ENCODE peak calls at places on chromosomes 5 and 9, in ten cellular contexts. Y, V, L, K, G, M, J, C, W and H are unnamed samples.
A peak's percentile ranks its signal among the peaks of the same experiment; 100 is the strongest.

GRCh38 chr5:66307647-66308257 is 163.7 kb downstream of the SREK1 start:
- DNase-seq in K (peak; percentile 80), V (no peak), L (no peak), M (peak; percentile 81), Y (peak; percentile 87), W (no peak), J (no peak), C (no peak), G (peak; percentile 52), H (peak; percentile 70)

GRCh38 chr5:65032250-65032649 is 263.5 kb downstream of the CWC27 start:
- DNase-seq in V (peak; percentile 50), C (no peak), G (no peak), K (peak; percentile 97), Y (peak; percentile 99), L (no peak), W (peak; percentile 20), M (peak; percentile 75), J (no peak), H (peak; percentile 89)

GRCh38 chr9:132873403-132873802 is 4.7 kb downstream of the AK8 start:
- DNase-seq in L (no peak), J (no peak), W (no peak), V (no peak), Y (no peak), G (no peak), M (no peak), K (no peak), C (no peak), H (no peak)

GRCh38 chr5:128327973-128328372 is 210.1 kb downstream of the FBN2 start:
- DNase-seq in C (no peak), Y (no peak), K (no peak), W (no peak), G (no peak), M (no peak), L (no peak), V (no peak), J (no peak), H (no peak)

GRCh38 chr5:169591636-169592035 is 8.1 kb downstream of the SPDL1 start:
- DNase-seq in L (no peak), C (no peak), W (no peak), Y (peak; percentile 81), K (peak; percentile 25), J (no peak), V (no peak), M (no peak), G (no peak), H (peak; percentile 47)

GRCh38 chr9:105385372-105385985 is 62.4 kb upstream of the FSD1L start:
- DNase-seq in K (no peak), W (peak; percentile 16), Y (peak; percentile 43), L (peak; percentile 36), C (no peak), G (no peak), V (no peak), J (no peak), M (no peak), H (no peak)

GRCh38 chr9:127452481-127453092 is 1.3 kb downstream of the LRSAM1 start:
- DNase-seq in L (peak; percentile 70), C (no peak), M (peak; percentile 22), Y (peak; percentile 82), W (no peak), G (no peak), J (no peak), V (no peak), K (peak; percentile 43), H (no peak)

GRCh38 chr9:38732849-38733248 is 12.9 kb upstream of the FAM240B start:
- DNase-seq in V (no peak), Y (no peak), C (no peak), G (no peak), W (no peak), M (no peak), K (no peak), L (no peak), J (no peak), H (no peak)

GRCh38 chr5:15968994-15969393 is 210.6 kb downstream of the MARCHF11 start:
- DNase-seq in K (no peak), J (no peak), Y (no peak), W (no peak), M (no peak), L (no peak), V (no peak), G (no peak), C (no peak), H (no peak)

GRCh38 chr5:31303688-31304087 is 110.2 kb downstream of the CDH6 start:
- DNase-seq in W (no peak), K (no peak), V (no peak), J (no peak), G (no peak), C (no peak), Y (no peak), L (no peak), M (no peak), H (no peak)

GRCh38 chr5:398475-399295 is 44.3 kb upstream of the EXOC3 start:
- DNase-seq in K (no peak), Y (no peak), V (no peak), G (no peak), W (no peak), J (peak; percentile 62), L (peak; percentile 15), C (no peak), M (no peak), H (no peak)

GRCh38 chr9:32395483-32396216 is 11.2 kb downstream of the ACO1 start:
- DNase-seq in W (peak; percentile 72), Y (peak; percentile 96), J (no peak), L (peak; percentile 65), C (no peak), G (no peak), V (peak; percentile 6), M (peak; percentile 95), K (peak; percentile 96), H (peak; percentile 89)

GRCh38 chr9:123000371-123001068 is 32.9 kb upstream of the GPR21 start:
- DNase-seq in M (peak; percentile 52), K (no peak), V (no peak), Y (peak; percentile 29), C (no peak), L (no peak), W (no peak), J (no peak), G (no peak), H (no peak)

GRCh38 chr9:95772320-95773060 is 103.0 kb upstream of the ERCC6L2 start:
- DNase-seq in G (no peak), V (no peak), Y (peak; percentile 72), C (no peak), K (peak; percentile 94), M (no peak), L (peak; percentile 45), W (peak; percentile 30), J (no peak), H (peak; percentile 88)

GRCh38 chr5:68041293-68041692 is 174.3 kb upstream of the PIK3R1 start:
- DNase-seq in C (no peak), W (no peak), J (no peak), L (no peak), V (no peak), Y (no peak), G (no peak), K (no peak), M (no peak), H (no peak)

GRCh38 chr9:132220069-132220468 is 58.2 kb downstream of the NTNG2 start:
- DNase-seq in W (no peak), M (no peak), L (no peak), Y (no peak), V (no peak), C (no peak), K (no peak), J (no peak), G (no peak), H (no peak)

GRCh38 chr5:59003124-59003523 is 420.2 kb downstream of the RAB3C start:
- DNase-seq in L (no peak), G (no peak), C (no peak), V (no peak), M (no peak), K (no peak), Y (no peak), J (no peak), W (no peak), H (no peak)

GRCh38 chr9:136527721-136528710 is 17.8 kb downstream of the NOTCH1 start:
- DNase-seq in V (no peak), G (peak; percentile 89), W (no peak), L (no peak), M (peak; percentile 52), Y (no peak), C (no peak), J (no peak), K (no peak), H (peak; percentile 35)

GRCh38 chr5:136073714-136074113 is 44.9 kb downstream of the TGFBI start:
- DNase-seq in J (no peak), K (no peak), V (no peak), Y (no peak), W (no peak), M (no peak), C (no peak), L (no peak), G (no peak), H (no peak)

GRCh38 chr9:100437860-100438805 is 11.2 kb downstream of the MSANTD3 start:
- DNase-seq in V (peak; percentile 44), Y (peak; percentile 86), G (peak; percentile 39), J (peak; percentile 86), L (peak; percentile 72), C (peak; percentile 65), K (peak; percentile 84), W (peak; percentile 53), M (peak; percentile 90), H (peak; percentile 82)

GRCh38 chr5:177350776-177351391 is 584 bp downstream of the LMAN2 start:
- DNase-seq in V (no peak), C (no peak), L (no peak), J (no peak), W (no peak), Y (no peak), G (no peak), K (no peak), M (peak; percentile 26), H (no peak)

GRCh38 chr9:36029202-36029601 is 7.5 kb upstream of the RECK start:
- DNase-seq in G (no peak), C (no peak), M (no peak), V (no peak), Y (no peak), L (no peak), J (no peak), K (no peak), W (no peak), H (no peak)

GRCh38 chr5:13245982-13246601 is 698.4 kb downstream of the DNAH5 start:
- DNase-seq in K (no peak), C (no peak), L (no peak), M (no peak), Y (no peak), W (no peak), J (no peak), V (no peak), G (no peak), H (no peak)

GRCh38 chr5:113397046-113397445 is 37.7 kb downstream of the TSSK1B start:
- DNase-seq in V (no peak), G (no peak), M (no peak), L (no peak), K (peak; percentile 5), C (no peak), Y (no peak), W (no peak), J (no peak), H (no peak)

GRCh38 chr5:84286662-84287061 is 98.0 kb downstream of the EDIL3 start:
- DNase-seq in K (no peak), Y (no peak), L (no peak), C (no peak), W (no peak), G (no peak), V (no peak), J (no peak), M (no peak), H (no peak)

GRCh38 chr5:37495210-37495609 is 116.1 kb downstream of the WDR70 start:
- DNase-seq in J (no peak), V (no peak), W (no peak), C (no peak), Y (peak; percentile 38), G (no peak), L (no peak), K (peak; percentile 49), M (peak; percentile 26), H (peak; percentile 88)

GRCh38 chr5:52786937-52787599 is 648 bp upstream of the ITGA1 start:
- DNase-seq in W (no peak), K (no peak), M (peak; percentile 17), V (no peak), L (no peak), C (peak; percentile 26), J (peak; percentile 74), Y (peak; percentile 35), G (no peak), H (peak; percentile 69)

GRCh38 chr9:90789408-90789807 is 12.2 kb upstream of the SYK start:
- DNase-seq in W (no peak), K (no peak), Y (no peak), C (no peak), G (no peak), L (no peak), M (no peak), J (no peak), V (no peak), H (no peak)